ENCODE peak calls at places on chromosome 6, in nine cellular contexts. Y is psoas muscle; I is SW 1271; C is upper lobe of right lung; G is GM10248; S is thyroid gland; F is stimulated activated CD4-positive, alpha-beta T cell treated with anti-CD3 and anti-CD28 coated beads, Interleukin-1b, Interleukin-23, amount 100 ng/mL, for 4 hours; R is HFFc6; K is activated CD4-positive, CD25-positive, alpha-beta regulatory T cell. A is an unnamed sample.

GRCh38 chr6:46410330-46410953 is 80.8 kb downstream of the RCAN2 start:
- DNase-seq in I (no peak), K (no peak), R (peak), S (peak), G (peak), F (no peak), C (no peak), Y (no peak), A (no peak)

GRCh38 chr6:158416841-158417759 is 104.8 kb downstream of the TULP4 start:
- DNase-seq in S (no peak), R (peak), C (no peak), K (no peak), F (no peak), I (no peak), Y (no peak), G (no peak), A (no peak)

GRCh38 chr6:16725145-16725864 is 36.0 kb downstream of the ATXN1 start:
- DNase-seq in R (peak), G (no peak), K (no peak), S (no peak), I (no peak), Y (no peak), C (no peak), F (no peak), A (no peak)

GRCh38 chr6:74873911-74874310 is 331.9 kb downstream of the COL12A1 start:
- DNase-seq in I (no peak), K (no peak), R (no peak), Y (no peak), F (no peak), S (no peak), C (no peak), G (no peak), A (no peak)

GRCh38 chr6:166335378-166336366 is 6.7 kb downstream of the SFT2D1 start:
- DNase-seq in I (no peak), F (no peak), R (no peak), K (no peak), Y (no peak), G (no peak), S (no peak), C (no peak), A (no peak)

GRCh38 chr6:158818008-158818579 is 1.1 kb downstream of the EZR start:
- DNase-seq in R (peak), K (peak), C (peak), Y (peak), I (peak), S (peak), G (peak), F (peak), A (peak)

GRCh38 chr6:157245486-157245885 is 77.8 kb downstream of the TMEM242 start:
- DNase-seq in I (no peak), F (no peak), S (no peak), Y (no peak), C (no peak), R (no peak), K (no peak), G (no peak), A (no peak)

GRCh38 chr6:72968704-72969103 is 256.6 kb downstream of the KHDC1L start:
- DNase-seq in K (no peak), R (no peak), I (peak), G (no peak), C (no peak), F (no peak), S (no peak), Y (no peak), A (no peak)

GRCh38 chr6:109009761-109010612 is 84.7 kb downstream of the SESN1 start:
- DNase-seq in S (no peak), Y (no peak), I (no peak), R (no peak), K (no peak), G (no peak), C (no peak), F (no peak), A (no peak)

GRCh38 chr6:135877666-135878065 is 26.2 kb downstream of the PDE7B start:
- DNase-seq in I (no peak), F (no peak), G (no peak), R (no peak), C (no peak), K (no peak), Y (no peak), S (no peak), A (no peak)

GRCh38 chr6:66096679-66097078 is 389.7 kb upstream of the EYS start:
- DNase-seq in R (no peak), S (no peak), Y (peak), F (no peak), K (no peak), C (peak), I (no peak), G (no peak), A (no peak)

GRCh38 chr6:43926644-43927524 is 156.9 kb downstream of the VEGFA start:
- DNase-seq in G (no peak), S (peak), R (peak), Y (no peak), I (no peak), F (no peak), C (peak), K (no peak), A (no peak)

A was measured in activated T-helper 9 cell treated with anti-CD3 and anti-CD28 coated beads, Interleukin-2, amount 50 U/mL, for 16 hours.